ENCODE peak calls at places on chromosomes 12 and 14, in ten cellular contexts. Y is HTR-8/SVneo; B is CD8-positive, alpha-beta T cell; S is T-helper 9 cell; L is D341Med; P is NCI-H1105 treated with DMSO at 0.1 percent for 48 hours; I is endothelial cell; A is SK-N-SH; V is dorsolateral prefrontal cortex; E is psoas muscle. F is an unnamed sample.

GRCh38 chr14:61525293-61526011 is 169.9 kb upstream of the HIF1A start:
- DNase-seq in Y (peak), B (peak), S (peak), L (no peak), P (no peak), I (no peak), A (no peak), V (no peak), E (peak), F (peak)

GRCh38 chr14:61107148-61107641 is 126.2 kb downstream of the SLC38A6 start:
- DNase-seq in Y (no peak), B (no peak), S (no peak), L (no peak), P (no peak), I (no peak), A (no peak), V (no peak), E (peak), F (no peak)

GRCh38 chr12:16184691-16185090 is 92.8 kb downstream of the SLC15A5 start:
- DNase-seq in Y (no peak), B (no peak), S (no peak), L (no peak), P (no peak), I (no peak), A (no peak), V (no peak), E (no peak), F (no peak)

GRCh38 chr14:69490219-69490918 is 5.8 kb downstream of the PLEKHD1 start:
- DNase-seq in Y (no peak), B (no peak), S (no peak), L (no peak), P (no peak), I (no peak), A (no peak), V (no peak), E (no peak), F (no peak)

GRCh38 chr14:85234626-85235025 is 295.3 kb upstream of the FLRT2 start:
- DNase-seq in Y (no peak), B (no peak), S (no peak), L (no peak), P (no peak), I (no peak), A (no peak), V (no peak), E (no peak), F (no peak)

GRCh38 chr14:104794099-104794498 is 1.4 kb downstream of the AKT1 start:
- DNase-seq in Y (no peak), B (no peak), S (no peak), L (no peak), P (no peak), I (no peak), A (peak), V (no peak), E (no peak), F (peak)

GRCh38 chr12:93572712-93573551 is 457 bp downstream of the SOCS2 start:
- DNase-seq in Y (no peak), B (peak), S (no peak), L (peak), P (no peak), I (peak), A (peak), V (no peak), E (peak), F (peak)

GRCh38 chr14:33120341-33120740 is 181.7 kb downstream of the NPAS3 start:
- DNase-seq in Y (peak), B (no peak), S (no peak), L (no peak), P (no peak), I (no peak), A (no peak), V (no peak), E (no peak), F (no peak)

GRCh38 chr14:104262515-104263514 is 124.4 kb downstream of the KIF26A start:
- DNase-seq in Y (no peak), B (no peak), S (no peak), L (peak), P (no peak), I (no peak), A (no peak), V (no peak), E (no peak), F (peak)

GRCh38 chr12:105053116-105053572 is 31.1 kb downstream of the ALDH1L2 start:
- DNase-seq in Y (peak), B (peak), S (peak), L (peak), P (peak), I (peak), A (peak), V (peak), E (peak), F (peak)

GRCh38 chr12:96343347-96343954 is 56.8 kb downstream of the CDK17 start:
- DNase-seq in Y (no peak), B (no peak), S (no peak), L (no peak), P (no peak), I (no peak), A (no peak), V (no peak), E (no peak), F (no peak)

GRCh38 chr12:106955377-106956047 is at the start of gene TMEM263:
- DNase-seq in Y (peak), B (peak), S (peak), L (peak), P (peak), I (peak), A (peak), V (peak), E (peak), F (peak)

GRCh38 chr12:124906606-124907261 is 7.7 kb downstream of the UBC start:
- DNase-seq in Y (peak), B (peak), S (peak), L (peak), P (no peak), I (peak), A (peak), V (peak), E (peak), F (peak)

GRCh38 chr12:122161682-122162081 is 12.3 kb downstream of the IL31 start:
- DNase-seq in Y (no peak), B (no peak), S (no peak), L (no peak), P (no peak), I (no peak), A (no peak), V (no peak), E (no peak), F (no peak)

GRCh38 chr14:101600891-101601602 is 39.8 kb downstream of the DIO3 start:
- DNase-seq in Y (no peak), B (no peak), S (no peak), L (peak), P (no peak), I (no peak), A (no peak), V (no peak), E (no peak), F (no peak)

GRCh38 chr14:44370727-44371126 is 136.4 kb downstream of the FSCB start:
- DNase-seq in Y (no peak), B (no peak), S (no peak), L (no peak), P (peak), I (no peak), A (no peak), V (no peak), E (no peak), F (no peak)

GRCh38 chr12:92062539-92063493 is 82.8 kb downstream of the BTG1 start:
- DNase-seq in Y (no peak), B (no peak), S (no peak), L (no peak), P (no peak), I (no peak), A (peak), V (no peak), E (no peak), F (peak)

GRCh38 chr14:26233126-26233525 is 364.7 kb downstream of the NOVA1 start:
- DNase-seq in Y (no peak), B (no peak), S (no peak), L (no peak), P (no peak), I (no peak), A (no peak), V (no peak), E (no peak), F (no peak)

GRCh38 chr12:55700255-55701018 is 7.3 kb downstream of the ITGA7 start:
- DNase-seq in Y (no peak), B (no peak), S (no peak), L (no peak), P (no peak), I (no peak), A (peak), V (no peak), E (peak), F (peak)

GRCh38 chr12:62484234-62484633 is 17.6 kb downstream of the MON2 start:
- DNase-seq in Y (no peak), B (no peak), S (no peak), L (no peak), P (no peak), I (no peak), A (no peak), V (no peak), E (no peak), F (no peak)

GRCh38 chr12:65879878-65880277 is 55.6 kb downstream of the HMGA2 start:
- DNase-seq in Y (peak), B (no peak), S (no peak), L (no peak), P (no peak), I (no peak), A (no peak), V (no peak), E (no peak), F (no peak)

GRCh38 chr14:71988954-71989353 is 56.7 kb downstream of the RGS6 start:
- DNase-seq in Y (no peak), B (no peak), S (no peak), L (no peak), P (no peak), I (no peak), A (no peak), V (no peak), E (no peak), F (no peak)

GRCh38 chr14:95049952-95050351 is 107.4 kb downstream of the DICER1 start:
- DNase-seq in Y (no peak), B (no peak), S (no peak), L (no peak), P (no peak), I (no peak), A (no peak), V (no peak), E (no peak), F (no peak)

GRCh38 chr12:131066886-131067490 is 113.3 kb downstream of the ADGRD1 start:
- DNase-seq in Y (no peak), B (no peak), S (no peak), L (no peak), P (no peak), I (no peak), A (no peak), V (no peak), E (peak), F (no peak)